ENCODE peak calls at places on chromosomes 7 and 10, in six cellular contexts. C is HepG2, J is K562, V is A549, M is GM12878, X is upper lobe of left lung. A is an unnamed sample.

GRCh38 chr10:4407783-4408182 is 418.2 kb upstream of the AKR1E2 start:
- ATAC-seq in C (no peak), J (no peak), V (no peak), M (no peak), X (peak; percentile 34), A (no peak)

GRCh38 chr10:111177379-111177778 is 100.5 kb downstream of the ADRA2A start:
- ATAC-seq in C (no peak), J (no peak), V (no peak), M (no peak), X (no peak), A (no peak)

GRCh38 chr7:157373493-157373892 is 36.7 kb downstream of the DNAJB6 start:
- ATAC-seq in C (no peak), J (no peak), V (no peak), M (no peak), X (no peak), A (no peak)

GRCh38 chr10:86799188-86799845 is 42.9 kb downstream of the BMPR1A start:
- ATAC-seq in C (no peak), J (no peak), V (no peak), M (no peak), X (no peak), A (no peak)

GRCh38 chr7:69630292-69630691 is 32.0 kb downstream of the AUTS2 start:
- ATAC-seq in C (no peak), J (no peak), V (peak; percentile 42), M (peak; percentile 72), X (peak; percentile 41), A (no peak)

GRCh38 chr7:12975387-12975786 is 288.0 kb downstream of the ARL4A start:
- ATAC-seq in C (no peak), J (no peak), V (no peak), M (no peak), X (no peak), A (no peak)

GRCh38 chr7:1360521-1360971 is 98.7 kb downstream of the MICALL2 start:
- ATAC-seq in C (no peak), J (no peak), V (peak; percentile 8), M (no peak), X (no peak), A (no peak)

GRCh38 chr10:62264702-62265436 is 3.8 kb downstream of the RTKN2 start:
- ATAC-seq in C (peak; percentile 27), J (peak; percentile 80), V (peak; percentile 82), M (peak; percentile 80), X (peak; percentile 57), A (peak; percentile 37)

GRCh38 chr7:229184-229964 is 37.0 kb downstream of the FAM20C start:
- ATAC-seq in C (no peak), J (no peak), V (no peak), M (no peak), X (peak; percentile 84), A (peak; percentile 90)

GRCh38 chr7:155907450-155908177 is 95.4 kb upstream of the SHH start:
- ATAC-seq in C (no peak), J (no peak), V (no peak), M (no peak), X (no peak), A (no peak)

GRCh38 chr7:91090684-91091083 is 173.5 kb upstream of the FZD1 start:
- ATAC-seq in C (no peak), J (no peak), V (no peak), M (no peak), X (no peak), A (no peak)

GRCh38 chr7:89623018-89623672 is 531.1 kb upstream of the STEAP1 start:
- ATAC-seq in C (peak; percentile 86), J (peak; percentile 54), V (peak; percentile 63), M (peak; percentile 93), X (peak; percentile 73), A (no peak)

GRCh38 chr7:30596043-30596641 is 1.5 kb downstream of the GARS1 start:
- ATAC-seq in C (no peak), J (peak; percentile 61), V (peak; percentile 16), M (peak; percentile 25), X (peak; percentile 10), A (no peak)

GRCh38 chr7:54814401-54814800 is 55.4 kb upstream of the SEC61G start:
- ATAC-seq in C (no peak), J (no peak), V (peak; percentile 71), M (no peak), X (no peak), A (no peak)

GRCh38 chr10:79184141-79184625 is 115.4 kb downstream of the ZMIZ1 start:
- ATAC-seq in C (peak; percentile 44), J (peak; percentile 3), V (peak; percentile 80), M (no peak), X (peak; percentile 12), A (peak; percentile 48)

GRCh38 chr10:129730993-129731325 is 233.1 kb downstream of the EBF3 start:
- ATAC-seq in C (no peak), J (no peak), V (no peak), M (no peak), X (no peak), A (no peak)

GRCh38 chr7:142770720-142771352 is at the start of gene PRSS2:
- ATAC-seq in C (no peak), J (no peak), V (no peak), M (peak; percentile 55), X (no peak), A (no peak)

GRCh38 chr7:47236480-47237208 is 345.3 kb downstream of the TNS3 start:
- ATAC-seq in C (no peak), J (no peak), V (no peak), M (no peak), X (no peak), A (peak; percentile 65)

GRCh38 chr7:116593359-116594075 is 68.7 kb downstream of the CAV1 start:
- ATAC-seq in C (no peak), J (no peak), V (no peak), M (no peak), X (no peak), A (no peak)

GRCh38 chr7:66043681-66044497 is 31.7 kb upstream of the ASL start:
- ATAC-seq in C (peak; percentile 78), J (peak; percentile 51), V (no peak), M (peak; percentile 77), X (peak; percentile 72), A (peak; percentile 71)

GRCh38 chr10:113093188-113094113 is 143.4 kb downstream of the TCF7L2 start:
- ATAC-seq in C (peak; percentile 86), J (no peak), V (peak; percentile 66), M (peak; percentile 89), X (no peak), A (no peak)

GRCh38 chr10:44977287-44978212 is 1.1 kb downstream of the DEPP1 start:
- ATAC-seq in C (no peak), J (no peak), V (no peak), M (no peak), X (no peak), A (no peak)

GRCh38 chr10:44978213-44978569 is 418 bp downstream of the DEPP1 start:
- ATAC-seq in C (no peak), J (no peak), V (no peak), M (no peak), X (no peak), A (no peak)

GRCh38 chr10:44979281-44980181 is 922 bp upstream of the DEPP1 start:
- ATAC-seq in C (no peak), J (no peak), V (no peak), M (no peak), X (no peak), A (no peak)

GRCh38 chr10:44980309-44981171 is 1.9 kb upstream of the DEPP1 start:
- ATAC-seq in C (peak; percentile 59), J (no peak), V (no peak), M (peak; percentile 53), X (no peak), A (no peak)

GRCh38 chr10:44978570-44979280 is at the start of gene DEPP1:
- ATAC-seq in C (peak; percentile 23), J (peak; percentile 83), V (peak; percentile 63), M (peak; percentile 3), X (peak; percentile 38), A (peak; percentile 76)
- TF ChIP-seq EP300 in C (no peak), J (peak; percentile 63), V (no peak), M (no peak), X (peak; percentile 99), A (no peak)

GRCh38 chr10:72637398-72637857 is 11.5 kb upstream of the MICU1 start:
- ATAC-seq in C (no peak), J (peak; percentile 99), V (peak; percentile 71), M (peak; percentile 97), X (peak; percentile 91), A (peak; percentile 25)
- H3K27ac ChIP-seq in C (no peak overlapping the region), J (peak overlapping the region; percentile 62), V (peak overlapping the region; percentile 93), M (no peak overlapping the region), X (no peak overlapping the region), A (no peak overlapping the region)

DNA sequence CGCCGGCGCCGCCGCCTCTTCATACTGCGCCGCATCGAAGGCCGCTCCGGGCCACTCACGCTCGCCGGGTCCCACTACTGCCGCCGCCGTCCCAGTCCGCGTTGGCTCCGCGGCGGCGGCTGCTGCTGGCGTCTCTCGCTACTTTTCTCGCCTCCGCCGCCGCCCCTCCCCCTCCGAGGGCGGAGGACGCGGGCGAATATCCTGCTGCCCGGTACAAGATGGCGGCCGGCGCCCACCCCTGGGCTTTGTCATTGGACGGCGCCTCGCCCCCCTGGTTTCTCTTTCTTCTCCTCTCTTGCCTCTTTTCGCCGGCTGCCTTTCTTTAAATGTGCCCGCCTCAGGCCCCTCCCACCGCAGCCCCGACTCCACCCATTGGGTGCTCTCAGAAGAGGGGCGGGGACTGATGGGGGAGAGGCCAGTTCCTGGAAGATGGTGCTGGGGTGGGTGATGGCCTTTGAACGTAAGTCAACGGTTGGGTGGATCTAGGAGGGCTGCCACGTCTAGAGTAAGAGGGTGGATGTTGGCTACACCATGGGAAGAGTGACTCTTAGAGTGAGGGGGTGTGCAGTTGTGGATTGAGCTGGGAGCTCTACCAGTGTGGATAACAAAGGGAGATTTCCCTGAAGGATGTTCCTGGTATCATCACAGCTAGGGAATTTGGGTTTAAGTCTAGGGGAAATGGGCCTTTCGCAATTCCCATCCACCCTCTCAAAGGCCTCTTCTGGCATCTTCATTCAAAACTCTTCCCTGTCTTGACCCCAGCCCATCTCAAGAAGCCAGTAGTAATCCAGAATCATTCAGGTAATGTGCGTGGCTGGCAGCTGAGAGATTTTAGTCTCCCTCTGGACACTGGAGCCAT is at the start of gene CCDC71L:
- ATAC-seq in C (peak; percentile 79), J (peak; percentile 76), V (peak; percentile 91), M (peak; percentile 88), X (peak; percentile 94), A (peak; percentile 93)
- TF ChIP-seq EP300 in C (no peak), J (peak; percentile 57), V (no peak), M (no peak), X (no peak), A (no peak)

GRCh38 chr10:96230527-96230926 is 40.8 kb downstream of the BLNK start:
- ATAC-seq in C (no peak), J (no peak), V (no peak), M (peak; percentile 79), X (no peak), A (no peak)

GRCh38 chr10:96236876-96237275 is 34.5 kb downstream of the BLNK start:
- ATAC-seq in C (no peak), J (no peak), V (no peak), M (no peak), X (no peak), A (no peak)

GRCh38 chr10:96235326-96236089 is 35.9 kb downstream of the BLNK start:
- ATAC-seq in C (peak; percentile 53), J (no peak), V (no peak), M (peak; percentile 21), X (no peak), A (no peak)

GRCh38 chr10:96236090-96236478 is 35.3 kb downstream of the BLNK start:
- ATAC-seq in C (no peak), J (no peak), V (no peak), M (peak; percentile 66), X (no peak), A (no peak)

DNA sequence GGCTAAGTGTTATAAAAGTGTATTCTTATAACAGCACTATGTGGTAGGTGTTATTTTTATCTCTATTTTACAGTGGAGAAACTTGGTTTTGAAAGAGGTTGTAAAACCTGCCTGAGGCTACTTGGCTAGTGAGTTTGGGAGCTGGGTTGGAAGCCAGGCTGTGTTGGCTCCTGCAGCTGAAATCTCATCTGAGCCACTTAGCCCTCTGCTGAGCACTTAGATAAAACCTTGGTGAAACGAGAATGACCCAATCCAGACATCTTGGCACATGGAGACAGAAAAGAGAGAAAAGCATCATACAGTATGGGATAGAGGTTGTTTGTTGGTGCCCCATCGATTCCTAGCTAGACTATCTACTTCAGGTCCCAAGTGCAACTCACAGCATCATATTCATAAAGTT is 37.4 kb downstream of the BLNK start:
- ATAC-seq in C (no peak), J (no peak), V (no peak), M (no peak), X (no peak), A (no peak)
- H3K27ac ChIP-seq in C (no peak overlapping the region), J (no peak overlapping the region), V (no peak overlapping the region), M (no peak overlapping the region), X (no peak overlapping the region), A (no peak overlapping the region)